ENCODE peak calls at places on chromosomes 1 and 21, in four cellular contexts. G is GM12865, M is Panc1, Z is uterus. F is an unnamed sample.
A peak's percentile ranks its signal among the peaks of the same experiment; 100 is the strongest.

GRCh38 chr1:240737761-240738265 is 125.9 kb upstream of the GREM2 start:
- DNase-seq in G (no peak), M (no peak), Z (no peak), F (no peak)

GRCh38 chr1:231487019-231487418 is 41.5 kb upstream of the TSNAX start:
- DNase-seq in Z (no peak), G (no peak), M (no peak), F (no peak)

GRCh38 chr1:63537940-63538339 is 14.6 kb downstream of the EFCAB7 start:
- DNase-seq in M (no peak), Z (no peak), G (no peak), F (no peak)

GRCh38 chr1:31712625-31713024 is 8.8 kb upstream of the COL16A1 start:
- DNase-seq in Z (peak; percentile 86), G (no peak), M (no peak), F (peak; percentile 83)

GRCh38 chr1:15413563-15414449 is 4.1 kb downstream of the EFHD2 start:
- DNase-seq in Z (no peak), M (no peak), G (no peak), F (no peak)

GRCh38 chr1:16716691-16717173 is 23.6 kb upstream of the RNU1-4 start:
- DNase-seq in Z (no peak), M (no peak), G (peak; percentile 1), F (peak; percentile 74)

GRCh38 chr1:88061106-88061829 is 622.8 kb upstream of the PKN2 start:
- DNase-seq in G (peak; percentile 38), M (peak; percentile 41), Z (peak; percentile 23), F (no peak)

GRCh38 chr1:90957497-90957896 is 64.3 kb downstream of the ZNF644 start:
- DNase-seq in Z (no peak), G (no peak), M (no peak), F (no peak)

GRCh38 chr1:225815526-225816178 is 5.7 kb downstream of the EPHX1 start:
- DNase-seq in Z (no peak), G (no peak), M (no peak), F (no peak)

GRCh38 chr1:169091480-169091941 is 15.0 kb upstream of the ATP1B1 start:
- DNase-seq in M (no peak), G (peak; percentile 76), Z (no peak), F (no peak)

GRCh38 chr1:110554871-110555801 is 36.2 kb upstream of the KCNA10 start:
- DNase-seq in G (peak; percentile 43), M (no peak), Z (peak; percentile 18), F (peak; percentile 79)

GRCh38 chr1:166167395-166167922 is 658 bp upstream of the FAM78B start:
- DNase-seq in Z (no peak), M (no peak), G (no peak), F (no peak)

GRCh38 chr1:10402729-10403274 is 3.9 kb downstream of the PGD start:
- DNase-seq in Z (no peak), M (no peak), G (no peak), F (no peak)

GRCh38 chr1:183148599-183148998 is 37.5 kb upstream of the LAMC2 start:
- DNase-seq in M (no peak), Z (no peak), G (no peak), F (no peak)

GRCh38 chr21:31072486-31072885 is 34.2 kb upstream of the KRTAP19-8 start:
- DNase-seq in Z (no peak), M (no peak), G (no peak), F (no peak)

GRCh38 chr1:166166400-166166699 is 451 bp downstream of the FAM78B start:
- DNase-seq in M (no peak), Z (peak; percentile 15), G (no peak), F (no peak)

GRCh38 chr1:28927442-28928305 is 13.3 kb downstream of the EPB41 start:
- DNase-seq in G (peak; percentile 38), M (no peak), Z (no peak), F (no peak)
- H3K4me3 ChIP-seq in G (peak overlapping the region; percentile 48), M (no peak overlapping the region), Z (no peak overlapping the region), F (no peak overlapping the region)

GRCh38 chr21:45954271-45954670 is 27.3 kb upstream of the COL6A1 start:
- DNase-seq in G (no peak), M (no peak), Z (peak; percentile 51), F (no peak)
- TF ChIP-seq CTCF in G (no peak), M (no peak), Z (peak; percentile 41), F (peak; percentile 16)

GRCh38 chr21:43370091-43370658 is 56.8 kb downstream of the SIK1 start:
- DNase-seq in M (no peak), Z (no peak), G (no peak), F (no peak)
- H3K4me3 ChIP-seq in M (no peak overlapping the region), Z (no peak overlapping the region), G (no peak overlapping the region), F (no peak overlapping the region)

GRCh38 chr1:58784758-58785423 is 1.0 kb upstream of the JUN start:
- DNase-seq in Z (peak; percentile 89), M (no peak), G (peak; percentile 88), F (peak; percentile 97)
- TF ChIP-seq CTCF in Z (peak; percentile 78), M (peak; percentile 88), G (peak; percentile 53), F (peak; percentile 51)

DNA sequence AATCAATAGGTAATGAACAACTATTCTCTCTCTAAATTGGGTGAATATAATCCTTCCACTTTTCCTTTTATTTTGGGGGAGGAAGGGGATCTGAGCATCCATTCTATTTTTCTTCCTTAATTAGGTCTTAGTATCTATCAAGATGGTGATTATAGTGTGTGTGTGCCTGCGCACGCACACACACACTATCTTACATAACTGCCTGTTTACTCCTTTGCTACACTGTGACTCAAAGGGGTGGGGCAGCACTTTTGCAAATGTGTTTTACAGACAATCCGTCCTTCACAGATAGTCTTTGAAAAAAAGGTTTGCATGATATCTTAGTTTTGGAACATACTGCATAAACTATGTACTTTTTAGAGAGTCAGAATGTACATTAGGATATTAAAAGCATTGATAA is 191.5 kb downstream of the SDCCAG8 start:
- DNase-seq in M (no peak), G (no peak), Z (no peak), F (no peak)
- H3K4me3 ChIP-seq in M (no peak overlapping the region), G (no peak overlapping the region), Z (no peak overlapping the region), F (no peak overlapping the region)

F was measured in coronary artery.